ENCODE peak calls at places on chromosomes 7 and 10, in seven cellular contexts. O, D, W, Z, F, K and M are unnamed samples.
A peak's percentile ranks its signal among the peaks of the same experiment; 100 is the strongest.

GRCh38 chr10:50477287-50477686 is 146.5 kb downstream of the SGMS1 start:
- DNase-seq in O (no peak), D (no peak), W (no peak), Z (no peak), F (no peak), K (no peak), M (no peak)

GRCh38 chr10:15804109-15804508 is 56.2 kb downstream of the MINDY3 start:
- DNase-seq in O (no peak), D (no peak), W (no peak), Z (no peak), F (no peak), K (no peak), M (no peak)

GRCh38 chr7:143318661-143319060 is 2.8 kb downstream of the CLCN1 start:
- DNase-seq in O (peak; percentile 66), D (no peak), W (no peak), Z (no peak), F (peak; percentile 37), K (peak; percentile 49), M (no peak)

GRCh38 chr7:100019908-100020307 is 4.5 kb downstream of the ZKSCAN1 start:
- DNase-seq in O (no peak), D (no peak), W (no peak), Z (no peak), F (no peak), K (no peak), M (no peak)

GRCh38 chr7:92595281-92595680 is 5.1 kb upstream of the FAM133B start:
- DNase-seq in O (no peak), D (no peak), W (no peak), Z (no peak), F (peak; percentile 69), K (peak; percentile 62), M (no peak)

GRCh38 chr10:99536400-99537254 is 3.9 kb downstream of the NKX2-3 start:
- DNase-seq in O (no peak), D (no peak), W (no peak), Z (no peak), F (no peak), K (no peak), M (no peak)

GRCh38 chr10:480928-481551 is 208.4 kb downstream of the DIP2C start:
- DNase-seq in O (peak; percentile 42), D (no peak), W (no peak), Z (no peak), F (no peak), K (peak; percentile 57), M (no peak)

GRCh38 chr10:112492736-112493135 is 45.7 kb downstream of the VTI1A start:
- DNase-seq in O (no peak), D (no peak), W (no peak), Z (no peak), F (no peak), K (no peak), M (no peak)

GRCh38 chr7:82527831-82528230 is 84.3 kb upstream of the CACNA2D1 start:
- DNase-seq in O (peak; percentile 68), D (no peak), W (no peak), Z (no peak), F (peak; percentile 17), K (peak; percentile 30), M (no peak)

GRCh38 chr7:508461-509170 is 11.0 kb downstream of the PDGFA start:
- DNase-seq in O (no peak), D (peak; percentile 2), W (no peak), Z (no peak), F (no peak), K (no peak), M (no peak)

GRCh38 chr7:76260171-76260703 is 42.2 kb upstream of the HSPB1 start:
- DNase-seq in O (no peak), D (no peak), W (no peak), Z (peak; percentile 59), F (no peak), K (no peak), M (no peak)

GRCh38 chr7:133919810-133920209 is 207.3 kb upstream of the LRGUK start:
- DNase-seq in O (no peak), D (no peak), W (no peak), Z (no peak), F (no peak), K (peak; percentile 17), M (no peak)

GRCh38 chr7:93016085-93016471 is 101.7 kb downstream of the SAMD9 start:
- DNase-seq in O (no peak), D (no peak), W (no peak), Z (no peak), F (peak; percentile 41), K (peak; percentile 45), M (peak; percentile 50)

GRCh38 chr7:99459087-99459486 is 6.9 kb downstream of the ATP5MF start:
- DNase-seq in O (no peak), D (no peak), W (no peak), Z (peak; percentile 48), F (no peak), K (no peak), M (no peak)

GRCh38 chr7:117581424-117581823 is 101.6 kb downstream of the CFTR start:
- DNase-seq in O (no peak), D (no peak), W (no peak), Z (no peak), F (no peak), K (no peak), M (no peak)

GRCh38 chr10:61789031-61789430 is 112.5 kb upstream of the ARID5B start:
- DNase-seq in O (no peak), D (no peak), W (no peak), Z (no peak), F (no peak), K (no peak), M (no peak)

GRCh38 chr10:47231414-47231813 is 68.6 kb upstream of the GDF10 start:
- DNase-seq in O (no peak), D (no peak), W (no peak), Z (no peak), F (no peak), K (no peak), M (no peak)

GRCh38 chr10:97220371-97220770 is 34.6 kb upstream of the SLIT1 start:
- DNase-seq in O (no peak), D (no peak), W (no peak), Z (no peak), F (no peak), K (no peak), M (no peak)

GRCh38 chr10:4234661-4235060 is 449.7 kb upstream of the KLF6 start:
- DNase-seq in O (no peak), D (no peak), W (no peak), Z (peak; percentile 2), F (no peak), K (peak; percentile 21), M (no peak)

GRCh38 chr10:72588266-72588665 is 37.6 kb downstream of the MICU1 start:
- DNase-seq in O (no peak), D (no peak), W (no peak), Z (no peak), F (peak; percentile 8), K (no peak), M (no peak)

GRCh38 chr7:102170417-102170970 is 116.2 kb upstream of the SH2B2 start:
- DNase-seq in O (peak; percentile 55), D (no peak), W (no peak), Z (no peak), F (peak; percentile 42), K (no peak), M (peak; percentile 10)
- H3K4me3 ChIP-seq in O (peak overlapping the region; percentile 18), D (peak overlapping the region; percentile 27), W (no peak overlapping the region), Z (no peak overlapping the region), F (no peak overlapping the region), K (no peak overlapping the region), M (no peak overlapping the region)

DNA sequence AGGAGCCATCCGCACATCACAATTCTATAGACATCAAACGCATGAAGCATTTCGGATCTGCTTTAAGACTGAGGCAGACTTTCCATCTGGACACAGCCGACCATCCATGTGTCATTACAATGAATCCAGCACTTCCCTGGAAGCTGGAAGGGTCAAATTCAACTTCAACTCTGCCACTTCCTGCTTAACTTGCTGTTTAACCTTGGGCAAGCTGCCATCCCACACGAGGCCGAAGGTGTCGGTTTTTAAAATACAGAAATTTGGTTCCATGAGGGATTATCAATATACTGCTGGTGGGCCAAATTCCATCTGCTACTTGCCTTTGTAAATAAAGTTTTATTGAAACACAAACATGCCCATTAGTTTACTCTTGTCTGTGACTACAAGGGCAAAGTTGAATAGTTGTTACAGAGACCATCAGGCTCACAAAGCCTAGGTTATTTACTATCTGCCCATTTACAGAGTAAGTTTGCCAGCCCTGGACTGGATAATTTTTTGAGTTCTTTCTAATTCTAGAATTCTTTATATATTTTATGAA is 134.6 kb downstream of the FAM204A start:
- DNase-seq in O (no peak), D (no peak), W (no peak), Z (no peak), F (no peak), K (no peak), M (no peak)
- H3K4me3 ChIP-seq in O (no peak overlapping the region), D (no peak overlapping the region), W (no peak overlapping the region), Z (no peak overlapping the region), F (no peak overlapping the region), K (no peak overlapping the region), M (no peak overlapping the region)

GRCh38 chr7:140643416-140643815 is 2.8 kb upstream of the DENND2A start:
- DNase-seq in O (no peak), D (no peak), W (no peak), Z (no peak), F (no peak), K (no peak), M (no peak)

GRCh38 chr7:140641532-140642191 is 1.0 kb upstream of the DENND2A start:
- DNase-seq in O (no peak), D (no peak), W (no peak), Z (no peak), F (no peak), K (no peak), M (no peak)

GRCh38 chr7:140639366-140640053 is 1.1 kb downstream of the DENND2A start:
- DNase-seq in O (peak; percentile 73), D (no peak), W (peak; percentile 77), Z (no peak), F (peak; percentile 83), K (peak; percentile 90), M (peak; percentile 95)

GRCh38 chr7:140640060-140640611 is 477 bp downstream of the DENND2A start:
- DNase-seq in O (no peak), D (peak; percentile 60), W (no peak), Z (no peak), F (peak; percentile 52), K (peak; percentile 50), M (peak; percentile 62)

DNA sequence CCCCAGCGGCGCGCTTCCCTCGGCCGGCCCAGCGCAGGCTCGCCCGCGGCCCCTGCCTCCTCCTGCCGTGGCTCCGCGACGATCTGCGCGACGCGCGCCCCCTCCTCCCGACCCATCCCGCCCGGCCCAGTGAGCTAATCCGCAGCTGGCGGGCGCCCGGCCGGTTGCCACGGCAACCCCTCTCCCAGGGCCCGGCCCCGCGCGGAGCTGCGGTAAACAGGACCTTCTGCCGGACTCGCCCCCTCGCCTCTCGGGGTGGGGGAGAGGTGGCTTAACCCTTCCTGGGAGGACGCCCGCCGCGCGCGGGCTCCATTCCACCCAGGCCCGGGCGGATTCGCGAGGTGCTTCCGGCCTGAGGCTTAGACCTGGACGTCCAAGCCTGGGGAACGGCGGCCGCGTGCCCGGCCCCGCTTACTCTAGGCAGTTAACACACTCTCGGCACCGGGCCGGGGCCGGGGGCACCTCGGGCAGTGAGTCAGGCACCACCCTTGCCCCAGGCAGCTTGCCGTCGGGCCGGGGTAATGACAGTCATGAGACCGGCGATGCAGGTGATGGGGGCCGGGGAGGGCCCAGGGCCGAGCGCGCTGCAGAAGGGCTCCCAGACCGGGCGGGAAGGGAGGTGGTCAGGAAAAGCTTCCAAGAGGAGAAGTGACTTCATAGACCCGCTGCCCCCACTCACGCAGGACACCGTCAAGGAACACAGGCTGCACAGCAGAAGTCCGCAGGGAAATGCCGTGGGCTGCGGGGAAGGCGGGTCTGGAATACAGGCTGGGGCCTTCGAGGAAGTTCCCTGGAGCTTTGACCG is at the start of gene DENND2A:
- DNase-seq in O (no peak), D (peak; percentile 84), W (peak; percentile 69), Z (no peak), F (peak; percentile 86), K (peak; percentile 76), M (peak; percentile 60)
- H3K4me3 ChIP-seq in O (peak within 1 kb of the TSS; percentile 68), D (peak within 1 kb of the TSS; percentile 81), W (peak within 1 kb of the TSS; percentile 79), Z (no peak within 1 kb of the TSS), F (peak within 1 kb of the TSS; percentile 71), K (peak within 1 kb of the TSS; percentile 85), M (peak within 1 kb of the TSS; percentile 73)

GRCh38 chr7:96973986-96974385 is 31.4 kb upstream of the DLX6 start:
- DNase-seq in O (peak; percentile 38), D (no peak), W (no peak), Z (no peak), F (peak; percentile 64), K (peak; percentile 21), M (peak; percentile 67)
- H3K4me3 ChIP-seq in O (no peak overlapping the region), D (no peak overlapping the region), W (no peak overlapping the region), Z (no peak overlapping the region), F (no peak overlapping the region), K (no peak overlapping the region), M (no peak overlapping the region)